ENCODE peak calls at places on chromosomes 3 and 15, in nine cellular contexts. One of them, this sample, is unnamed.

GRCh38 chr15:75904241-75904631 is 558 bp downstream of the FBXO22 start:
- DNase-seq in A549: peak; percentile 59
- DNase-seq in heart left ventricle: peak; percentile 29
- DNase-seq in HCT116: no peak
- DNase-seq in keratinocyte: no peak
- DNase-seq in thoracic aorta: no peak
- DNase-seq in Peyer's patch: peak; percentile 76
- DNase-seq in upper lobe of right lung: peak; percentile 71
- DNase-seq in fibroblast of lung: peak; percentile 51
- DNase-seq in this sample: peak; percentile 79

GRCh38 chr3:128725932-128726690 is at the start of gene RAB7A:
- DNase-seq in keratinocyte: peak; percentile 67
- DNase-seq in upper lobe of right lung: peak; percentile 99
- DNase-seq in A549: peak; percentile 97
- DNase-seq in Peyer's patch: peak; percentile 98
- DNase-seq in thoracic aorta: peak; percentile 96
- DNase-seq in HCT116: peak; percentile 95
- DNase-seq in fibroblast of lung: peak; percentile 98
- DNase-seq in heart left ventricle: peak; percentile 98
- DNase-seq in this sample: peak; percentile 99

GRCh38 chr15:72511536-72511935 is 37.4 kb downstream of the ARIH1 start:
- DNase-seq in fibroblast of lung: peak; percentile 55
- DNase-seq in Peyer's patch: no peak
- DNase-seq in thoracic aorta: no peak
- DNase-seq in keratinocyte: no peak
- DNase-seq in upper lobe of right lung: no peak
- DNase-seq in HCT116: no peak
- DNase-seq in heart left ventricle: no peak
- DNase-seq in A549: no peak
- DNase-seq in this sample: no peak

GRCh38 chr3:139113231-139113749 is 68.6 kb upstream of the PRR23C start:
- DNase-seq in thoracic aorta: no peak
- DNase-seq in fibroblast of lung: no peak
- DNase-seq in HCT116: peak; percentile 21
- DNase-seq in keratinocyte: no peak
- DNase-seq in A549: no peak
- DNase-seq in Peyer's patch: no peak
- DNase-seq in upper lobe of right lung: no peak
- DNase-seq in heart left ventricle: no peak
- DNase-seq in this sample: no peak

GRCh38 chr15:82805994-82806406 is at the start of gene FSD2:
- DNase-seq in upper lobe of right lung: no peak
- DNase-seq in HCT116: no peak
- DNase-seq in keratinocyte: no peak
- DNase-seq in A549: no peak
- DNase-seq in fibroblast of lung: no peak
- DNase-seq in heart left ventricle: peak; percentile 77
- DNase-seq in Peyer's patch: no peak
- DNase-seq in thoracic aorta: no peak
- DNase-seq in this sample: no peak

GRCh38 chr3:55572816-55573215 is 85.7 kb upstream of the WNT5A start:
- DNase-seq in fibroblast of lung: no peak
- DNase-seq in HCT116: no peak
- DNase-seq in heart left ventricle: no peak
- DNase-seq in upper lobe of right lung: no peak
- DNase-seq in thoracic aorta: no peak
- DNase-seq in Peyer's patch: no peak
- DNase-seq in A549: no peak
- DNase-seq in keratinocyte: no peak
- DNase-seq in this sample: no peak

GRCh38 chr3:134350861-134351311 is 23.4 kb downstream of the AMOTL2 start:
- DNase-seq in Peyer's patch: peak; percentile 72
- DNase-seq in heart left ventricle: peak; percentile 18
- DNase-seq in keratinocyte: no peak
- DNase-seq in HCT116: no peak
- DNase-seq in fibroblast of lung: no peak
- DNase-seq in upper lobe of right lung: no peak
- DNase-seq in thoracic aorta: no peak
- DNase-seq in A549: no peak
- DNase-seq in this sample: peak; percentile 56

GRCh38 chr3:46538803-46539442 is 27.2 kb downstream of the LRRC2 start:
- DNase-seq in A549: no peak
- DNase-seq in heart left ventricle: peak; percentile 70
- DNase-seq in upper lobe of right lung: peak; percentile 73
- DNase-seq in HCT116: no peak
- DNase-seq in thoracic aorta: no peak
- DNase-seq in fibroblast of lung: peak; percentile 63
- DNase-seq in keratinocyte: no peak
- DNase-seq in Peyer's patch: peak; percentile 57
- DNase-seq in this sample: peak; percentile 82

GRCh38 chr15:82548700-82549099 is 8.4 kb upstream of the RPS17 start:
- DNase-seq in upper lobe of right lung: no peak
- DNase-seq in thoracic aorta: no peak
- DNase-seq in heart left ventricle: no peak
- DNase-seq in fibroblast of lung: no peak
- DNase-seq in HCT116: no peak
- DNase-seq in keratinocyte: no peak
- DNase-seq in Peyer's patch: no peak
- DNase-seq in A549: no peak
- DNase-seq in this sample: no peak

GRCh38 chr3:64342940-64343691 is 117.8 kb upstream of the PRICKLE2 start:
- DNase-seq in keratinocyte: peak; percentile 49
- DNase-seq in HCT116: no peak
- DNase-seq in thoracic aorta: no peak
- DNase-seq in Peyer's patch: no peak
- DNase-seq in A549: peak; percentile 42
- DNase-seq in fibroblast of lung: peak; percentile 93
- DNase-seq in heart left ventricle: no peak
- DNase-seq in upper lobe of right lung: no peak
- DNase-seq in this sample: no peak

GRCh38 chr15:74857671-74858365 is 14.9 kb upstream of the ULK3 start:
- DNase-seq in heart left ventricle: no peak
- DNase-seq in HCT116: no peak
- DNase-seq in thoracic aorta: no peak
- DNase-seq in fibroblast of lung: no peak
- DNase-seq in Peyer's patch: no peak
- DNase-seq in upper lobe of right lung: no peak
- DNase-seq in A549: no peak
- DNase-seq in keratinocyte: no peak
- DNase-seq in this sample: no peak

DNA sequence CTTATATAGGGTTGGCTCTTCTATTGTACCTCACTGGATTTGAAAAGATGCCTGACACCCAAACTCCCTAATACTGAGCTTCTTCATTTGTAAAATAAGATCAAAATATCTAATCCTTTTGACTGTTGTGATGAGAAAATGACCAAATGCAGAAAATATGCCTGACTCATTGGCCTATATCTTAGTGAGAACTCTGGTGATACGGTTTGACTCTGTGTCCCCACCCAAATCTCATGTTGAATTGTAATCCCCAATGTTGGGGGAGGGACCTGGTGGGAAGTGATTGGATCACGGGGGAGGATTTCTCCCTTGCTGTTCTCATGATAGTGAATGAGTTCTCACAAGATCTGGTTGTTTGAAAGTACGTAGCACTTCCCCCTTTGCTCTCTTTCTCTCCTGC is 131.4 kb downstream of the ASB7 start:
- DNase-seq in Peyer's patch: no peak
- DNase-seq in thoracic aorta: no peak
- DNase-seq in HCT116: no peak
- DNase-seq in heart left ventricle: no peak
- DNase-seq in A549: no peak
- DNase-seq in upper lobe of right lung: no peak
- DNase-seq in keratinocyte: no peak
- DNase-seq in fibroblast of lung: peak; percentile 67
- DNase-seq in this sample: no peak
- TF ChIP-seq CTCF in Peyer's patch: no peak
- TF ChIP-seq CTCF in thoracic aorta: no peak
- TF ChIP-seq CTCF in HCT116: no peak
- TF ChIP-seq CTCF in heart left ventricle: no peak
- TF ChIP-seq CTCF in A549: no peak
- TF ChIP-seq CTCF in upper lobe of right lung: no peak
- TF ChIP-seq CTCF in keratinocyte: no peak
- TF ChIP-seq CTCF in fibroblast of lung: no peak
- TF ChIP-seq CTCF in this sample: no peak

DNA sequence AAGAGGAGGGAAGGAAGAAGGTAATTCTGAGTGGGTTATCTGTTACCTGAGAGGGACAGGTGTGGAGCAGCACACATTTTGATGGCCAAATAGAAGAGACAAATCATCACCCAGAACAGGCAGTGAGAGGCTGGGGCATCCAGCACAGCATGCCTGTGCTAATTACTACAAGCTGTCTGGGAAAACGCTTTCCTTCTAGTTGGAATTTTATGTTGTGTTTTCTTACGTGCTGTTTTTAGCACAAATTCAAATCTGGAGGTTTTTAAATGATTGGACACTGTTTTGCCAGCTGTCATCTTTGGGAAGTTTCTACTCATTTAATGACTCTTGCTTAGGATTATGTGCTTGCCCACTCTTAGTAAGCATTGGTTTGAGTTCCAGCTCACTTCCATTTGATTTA is 43.4 kb downstream of the EAF1 start:
- DNase-seq in Peyer's patch: no peak
- DNase-seq in thoracic aorta: no peak
- DNase-seq in fibroblast of lung: no peak
- DNase-seq in keratinocyte: no peak
- DNase-seq in HCT116: no peak
- DNase-seq in heart left ventricle: no peak
- DNase-seq in upper lobe of right lung: no peak
- DNase-seq in A549: no peak
- DNase-seq in this sample: no peak
- H3K4me3 ChIP-seq in Peyer's patch: no peak overlapping the region
- H3K4me3 ChIP-seq in thoracic aorta: no peak overlapping the region
- H3K4me3 ChIP-seq in fibroblast of lung: no peak overlapping the region
- H3K4me3 ChIP-seq in keratinocyte: no peak overlapping the region
- H3K4me3 ChIP-seq in HCT116: no peak overlapping the region
- H3K4me3 ChIP-seq in heart left ventricle: no peak overlapping the region
- H3K4me3 ChIP-seq in upper lobe of right lung: no peak overlapping the region
- H3K4me3 ChIP-seq in A549: no peak overlapping the region
- H3K4me3 ChIP-seq in this sample: no peak overlapping the region

GRCh38 chr3:130728037-130728436 is 18.6 kb downstream of the PIK3R4 start:
- DNase-seq in Peyer's patch: no peak
- DNase-seq in fibroblast of lung: no peak
- DNase-seq in HCT116: no peak
- DNase-seq in keratinocyte: no peak
- DNase-seq in thoracic aorta: no peak
- DNase-seq in A549: no peak
- DNase-seq in upper lobe of right lung: no peak
- DNase-seq in heart left ventricle: no peak
- DNase-seq in this sample: no peak
- H3K27ac ChIP-seq in Peyer's patch: no peak overlapping the region
- H3K27ac ChIP-seq in fibroblast of lung: no peak overlapping the region
- H3K27ac ChIP-seq in HCT116: no peak overlapping the region
- H3K27ac ChIP-seq in keratinocyte: no peak overlapping the region
- H3K27ac ChIP-seq in thoracic aorta: peak overlapping the region; percentile 86
- H3K27ac ChIP-seq in A549: no peak overlapping the region
- H3K27ac ChIP-seq in upper lobe of right lung: no peak overlapping the region
- H3K27ac ChIP-seq in heart left ventricle: peak overlapping the region; percentile 76
- H3K27ac ChIP-seq in this sample: no peak overlapping the region

DNA sequence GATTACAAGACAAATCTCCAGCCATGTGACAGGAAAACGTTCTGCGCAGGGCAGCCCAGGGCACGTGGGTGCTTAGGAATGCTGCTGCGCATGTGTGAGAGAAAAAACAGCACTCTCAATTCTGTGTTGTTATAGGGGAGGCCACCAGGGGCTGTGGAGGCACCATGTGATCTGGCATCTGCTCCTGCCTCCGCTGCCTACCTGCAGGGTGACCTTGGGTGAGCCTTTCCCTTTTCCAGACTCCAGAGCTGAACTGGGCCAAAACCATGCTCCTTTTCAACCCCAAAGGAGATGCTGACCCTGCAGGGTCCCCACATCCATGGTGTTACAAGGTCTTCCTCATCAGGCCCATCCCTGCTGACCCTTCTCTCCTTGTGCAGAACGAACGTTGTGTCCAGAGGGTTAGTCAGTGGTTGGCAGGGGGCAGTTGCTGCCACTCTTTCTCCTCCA is 81.5 kb upstream of the RASGRF1 start:
- DNase-seq in Peyer's patch: no peak
- DNase-seq in HCT116: no peak
- DNase-seq in thoracic aorta: no peak
- DNase-seq in fibroblast of lung: no peak
- DNase-seq in A549: no peak
- DNase-seq in keratinocyte: no peak
- DNase-seq in heart left ventricle: no peak
- DNase-seq in upper lobe of right lung: no peak
- DNase-seq in this sample: no peak
- TF ChIP-seq CTCF in Peyer's patch: no peak
- TF ChIP-seq CTCF in HCT116: peak; percentile 32
- TF ChIP-seq CTCF in thoracic aorta: no peak
- TF ChIP-seq CTCF in fibroblast of lung: no peak
- TF ChIP-seq CTCF in A549: no peak
- TF ChIP-seq CTCF in keratinocyte: peak; percentile 6
- TF ChIP-seq CTCF in heart left ventricle: no peak
- TF ChIP-seq CTCF in upper lobe of right lung: no peak
- TF ChIP-seq CTCF in this sample: no peak

GRCh38 chr3:17639257-17639656 is 103.2 kb downstream of the TBC1D5 start:
- DNase-seq in A549: peak; percentile 83
- DNase-seq in heart left ventricle: no peak
- DNase-seq in upper lobe of right lung: no peak
- DNase-seq in fibroblast of lung: peak; percentile 77
- DNase-seq in HCT116: peak; percentile 37
- DNase-seq in Peyer's patch: no peak
- DNase-seq in keratinocyte: peak; percentile 28
- DNase-seq in thoracic aorta: no peak
- DNase-seq in this sample: no peak
- H3K4me3 ChIP-seq in A549: peak overlapping the region; percentile 34
- H3K4me3 ChIP-seq in heart left ventricle: no peak overlapping the region
- H3K4me3 ChIP-seq in upper lobe of right lung: no peak overlapping the region
- H3K4me3 ChIP-seq in fibroblast of lung: no peak overlapping the region
- H3K4me3 ChIP-seq in HCT116: peak overlapping the region; percentile 35
- H3K4me3 ChIP-seq in Peyer's patch: no peak overlapping the region
- H3K4me3 ChIP-seq in keratinocyte: peak overlapping the region; percentile 9
- H3K4me3 ChIP-seq in thoracic aorta: peak overlapping the region; percentile 13
- H3K4me3 ChIP-seq in this sample: no peak overlapping the region

This sample was measured in left lung.